ENCODE peak calls at places on chromosomes 16 and 17, in five cellular contexts. W is A549, D is GM12878, T is HCT116, A is endothelial cell of umbilical vein. Z is an unnamed sample.

GRCh38 chr17:79979201-79979840 is 56.4 kb downstream of the TBC1D16 start:
- DNase-seq in W (no peak), D (no peak), T (no peak), A (no peak), Z (no peak)

GRCh38 chr16:30778549-30779244 is 8.3 kb downstream of the ZNF629 start:
- DNase-seq in W (no peak), D (no peak), T (no peak), A (no peak), Z (peak)

GRCh38 chr17:65389956-65390355 is 171.5 kb downstream of the AXIN2 start:
- DNase-seq in W (no peak), D (no peak), T (peak), A (no peak), Z (no peak)

GRCh38 chr17:59618894-59619312 is 792 bp upstream of the CLTC start:
- DNase-seq in W (peak), D (no peak), T (no peak), A (no peak), Z (no peak)

GRCh38 chr16:4338712-4339299 is 12.3 kb downstream of the PAM16 start:
- DNase-seq in W (no peak), D (no peak), T (no peak), A (no peak), Z (no peak)

GRCh38 chr17:51166198-51166986 is at the start of gene NME2:
- DNase-seq in W (peak), D (peak), T (peak), A (peak), Z (peak)

GRCh38 chr17:3738562-3739295 is 15.0 kb downstream of the HASPIN start:
- DNase-seq in W (no peak), D (no peak), T (no peak), A (no peak), Z (peak)

GRCh38 chr17:1180958-1181768 is 1.4 kb upstream of the ABR start:
- DNase-seq in W (no peak), D (no peak), T (no peak), A (no peak), Z (no peak)

GRCh38 chr17:16148596-16148995 is 66.7 kb downstream of the NCOR1 start:
- DNase-seq in W (no peak), D (no peak), T (no peak), A (no peak), Z (no peak)

GRCh38 chr16:76653390-76654026 is 376.3 kb downstream of the CNTNAP4 start:
- DNase-seq in W (peak), D (peak), T (no peak), A (peak), Z (peak)

GRCh38 chr17:69581061-69581955 is 166.8 kb downstream of the MAP2K6 start:
- DNase-seq in W (no peak), D (peak), T (no peak), A (peak), Z (no peak)

GRCh38 chr17:74605361-74605760 is 13.3 kb upstream of the CD300LD start:
- DNase-seq in W (peak), D (no peak), T (no peak), A (no peak), Z (no peak)

GRCh38 chr16:73202176-73202729 is 154.3 kb upstream of the ZFHX3 start:
- DNase-seq in W (no peak), D (no peak), T (no peak), A (no peak), Z (no peak)

GRCh38 chr16:20803561-20804214 is 2.6 kb downstream of the ERI2 start:
- DNase-seq in W (no peak), D (no peak), T (no peak), A (no peak), Z (no peak)

GRCh38 chr17:50212121-50212843 is 10.9 kb upstream of the COL1A1 start:
- DNase-seq in W (no peak), D (no peak), T (no peak), A (no peak), Z (peak)

GRCh38 chr16:78128920-78129319 is 29.5 kb downstream of the WWOX start:
- DNase-seq in W (no peak), D (no peak), T (no peak), A (no peak), Z (no peak)

GRCh38 chr17:69854381-69854780 is 220.6 kb upstream of the KCNJ16 start:
- DNase-seq in W (no peak), D (no peak), T (no peak), A (no peak), Z (no peak)

GRCh38 chr16:11329080-11329491 is 16.2 kb upstream of the RMI2 start:
- DNase-seq in W (peak), D (peak), T (no peak), A (no peak), Z (no peak)

GRCh38 chr17:82366749-82367148 is 4.8 kb upstream of the UTS2R start:
- DNase-seq in W (no peak), D (no peak), T (no peak), A (no peak), Z (no peak)

GRCh38 chr16:30065943-30066881 is 652 bp downstream of the ALDOA start:
- DNase-seq in W (no peak), D (no peak), T (no peak), A (no peak), Z (peak)

GRCh38 chr17:20232611-20233010 is 223.5 kb downstream of the SPECC1 start:
- DNase-seq in W (no peak), D (no peak), T (no peak), A (no peak), Z (no peak)

GRCh38 chr17:28724500-28725165 is 1.4 kb downstream of the TLCD1 start:
- DNase-seq in W (no peak), D (no peak), T (no peak), A (no peak), Z (no peak)
- TF ChIP-seq MAX in W (no peak), D (no peak), T (no peak), A (no peak), Z (no peak)

GRCh38 chr16:57107324-57107922 is 15.0 kb downstream of the CPNE2 start:
- DNase-seq in W (no peak), D (no peak), T (no peak), A (no peak), Z (no peak)
- TF ChIP-seq POLR2A in W (no peak), D (no peak), T (no peak), A (no peak), Z (no peak)

GRCh38 chr17:42530952-42531454 is 5.0 kb upstream of the NAGLU start:
- DNase-seq in W (no peak), D (no peak), T (no peak), A (no peak), Z (no peak)
- TF ChIP-seq MAX in W (no peak), D (no peak), T (no peak), A (no peak), Z (no peak)

GRCh38 chr17:57502696-57503307 is 242.3 kb downstream of the CCDC182 start:
- DNase-seq in W (no peak), D (no peak), T (no peak), A (no peak), Z (no peak)
- TF ChIP-seq POLR2A in W (no peak), D (no peak), T (no peak), A (no peak), Z (no peak)

GRCh38 chr17:41618341-41619161 is 5.8 kb downstream of the KRT17 start:
- DNase-seq in W (no peak), D (no peak), T (no peak), A (no peak), Z (no peak)

GRCh38 chr17:41620583-41621434 is 3.6 kb downstream of the KRT17 start:
- DNase-seq in W (no peak), D (no peak), T (no peak), A (no peak), Z (no peak)

GRCh38 chr17:41617698-41618097 is 5.1 kb upstream of the KRT16 start:
- DNase-seq in W (no peak), D (no peak), T (no peak), A (no peak), Z (no peak)

GRCh38 chr17:41617136-41617535 is 4.6 kb upstream of the KRT16 start:
- DNase-seq in W (no peak), D (no peak), T (no peak), A (no peak), Z (no peak)

GRCh38 chr17:41619162-41619933 is 5.0 kb downstream of the KRT17 start:
- DNase-seq in W (no peak), D (no peak), T (no peak), A (no peak), Z (no peak)
- TF ChIP-seq MAX in W (no peak), D (no peak), T (no peak), A (no peak), Z (no peak)

GRCh38 chr16:70375636-70376611 is 29.2 kb downstream of the DDX19A start:
- DNase-seq in W (no peak), D (no peak), T (no peak), A (no peak), Z (no peak)
- TF ChIP-seq POLR2A in W (no peak), D (no peak), T (no peak), A (no peak), Z (peak)

GRCh38 chr16:81723098-81723723 is 55.9 kb upstream of the PLCG2 start:
- DNase-seq in W (peak), D (peak), T (peak), A (peak), Z (peak)
- TF ChIP-seq MAX in W (peak), D (no peak), T (peak), A (no peak), Z (no peak)

GRCh38 chr17:81329279-81329926 is 34.3 kb upstream of the SLC38A10 start:
- DNase-seq in W (peak), D (no peak), T (peak), A (peak), Z (peak)
- TF ChIP-seq POLR2A in W (peak), D (no peak), T (peak), A (no peak), Z (no peak)

GRCh38 chr17:57477483-57478357 is 221.4 kb downstream of the MSI2 start:
- DNase-seq in W (no peak), D (no peak), T (no peak), A (no peak), Z (no peak)

GRCh38 chr17:57478851-57479250 is 222.5 kb downstream of the MSI2 start:
- DNase-seq in W (no peak), D (no peak), T (no peak), A (no peak), Z (no peak)

GRCh38 chr17:57471941-57472368 is 215.6 kb downstream of the MSI2 start:
- DNase-seq in W (no peak), D (no peak), T (no peak), A (no peak), Z (no peak)

GRCh38 chr17:57478433-57478832 is 222.1 kb downstream of the MSI2 start:
- DNase-seq in W (no peak), D (no peak), T (no peak), A (no peak), Z (peak)

GRCh38 chr17:57475786-57476185 is 219.5 kb downstream of the MSI2 start:
- DNase-seq in W (no peak), D (no peak), T (no peak), A (no peak), Z (no peak)
- TF ChIP-seq MAX in W (no peak), D (no peak), T (no peak), A (no peak), Z (no peak)

Z was measured in K562.